ENCODE peak calls at places on chromosomes 11 and 22, in five cellular contexts. Q is choroid plexus epithelial cell, F is fibroblast of lung, H is mammary epithelial cell, A is adrenal gland. O is an unnamed sample.
A peak's percentile ranks its signal among the peaks of the same experiment; 100 is the strongest.

GRCh38 chr22:49035818-49036457 is 791.7 kb downstream of the BRD1 start:
- DNase-seq in Q (no peak), F (no peak), H (no peak), A (no peak), O (no peak)

GRCh38 chr11:106278391-106278790 is 200.9 kb downstream of the AASDHPPT start:
- DNase-seq in Q (peak; percentile 83), F (peak; percentile 43), H (no peak), A (no peak), O (peak; percentile 52)

GRCh38 chr11:75759832-75760231 is 8.7 kb upstream of the DGAT2 start:
- DNase-seq in Q (no peak), F (no peak), H (no peak), A (no peak), O (no peak)

GRCh38 chr22:24177045-24177444 is 4.2 kb upstream of the SUSD2 start:
- DNase-seq in Q (no peak), F (no peak), H (no peak), A (no peak), O (no peak)

GRCh38 chr11:396948-397548 is 3.0 kb downstream of the PKP3 start:
- DNase-seq in Q (peak; percentile 70), F (peak; percentile 71), H (no peak), A (peak; percentile 75), O (peak; percentile 49)

GRCh38 chr22:30262917-30263741 is 3.5 kb downstream of the OSM start:
- DNase-seq in Q (peak; percentile 63), F (peak; percentile 57), H (no peak), A (peak; percentile 77), O (peak; percentile 72)

GRCh38 chr11:45513806-45514340 is 151.5 kb downstream of the CHST1 start:
- DNase-seq in Q (no peak), F (no peak), H (no peak), A (no peak), O (no peak)

GRCh38 chr11:74373382-74373781 is 24.9 kb downstream of the PGM2L1 start:
- DNase-seq in Q (peak; percentile 58), F (peak; percentile 43), H (no peak), A (no peak), O (no peak)

DNA sequence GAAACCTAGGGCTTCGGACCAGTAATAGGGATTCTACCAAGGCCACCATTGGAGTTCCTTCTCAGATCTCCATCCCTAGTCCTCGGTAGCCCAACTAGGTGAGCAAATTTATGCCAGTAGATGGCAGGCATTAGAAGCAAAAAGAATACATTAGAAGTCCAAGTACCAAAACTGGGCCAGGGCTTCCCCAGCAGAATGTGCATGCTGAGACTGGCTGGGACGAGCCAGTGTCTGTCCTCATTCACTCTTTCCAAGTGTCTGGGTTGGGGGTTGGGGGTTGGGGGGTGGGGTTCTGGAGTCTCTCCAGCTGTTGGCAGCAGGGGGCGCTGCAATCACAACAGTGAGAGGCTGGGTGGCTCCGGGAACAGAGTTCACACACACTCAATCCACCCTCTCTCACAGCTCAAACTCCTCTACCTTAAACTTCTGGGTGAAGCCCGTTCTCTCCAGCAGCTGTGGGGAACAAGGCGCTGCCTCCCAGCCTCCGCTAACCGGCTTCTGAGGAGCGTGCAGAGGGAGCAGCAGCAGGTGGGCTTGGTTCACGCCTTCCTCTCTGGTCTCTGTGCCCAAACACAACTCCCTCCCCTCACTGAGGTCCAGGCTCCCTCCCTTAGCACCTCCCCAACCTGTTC is 57.5 kb downstream of the BTG4 start:
- DNase-seq in Q (peak; percentile 78), F (peak; percentile 50), H (peak; percentile 82), A (no peak), O (peak; percentile 60)
- H3K4me3 ChIP-seq in Q (no peak overlapping the region), F (no peak overlapping the region), H (no peak overlapping the region), A (no peak overlapping the region), O (no peak overlapping the region)

DNA sequence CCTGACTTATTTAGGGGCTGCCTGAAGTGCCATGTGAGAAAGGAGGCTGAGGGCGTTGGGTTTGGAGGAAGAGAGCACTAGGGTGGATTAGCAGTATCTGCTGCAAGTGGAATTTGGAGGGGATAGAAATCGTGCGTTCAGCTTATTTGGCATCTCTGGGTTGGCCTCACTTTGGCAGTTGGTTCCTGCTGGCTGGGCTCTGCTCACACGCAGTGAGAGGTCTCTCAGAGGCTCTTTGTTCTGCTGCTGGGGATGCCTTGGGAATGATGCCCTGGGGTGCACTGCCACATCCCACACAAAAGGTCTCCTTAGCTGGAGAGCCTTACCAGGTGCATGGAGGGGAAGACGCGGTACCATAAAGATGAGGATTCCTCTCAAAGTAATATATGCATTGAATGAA is 17.7 kb upstream of the MICAL2 start:
- DNase-seq in Q (no peak), F (no peak), H (no peak), A (no peak), O (no peak)
- TF ChIP-seq CTCF in Q (no peak), F (no peak), H (no peak), A (no peak), O (no peak)

GRCh38 chr22:20207277-20208025 is 56.6 kb upstream of the CCDC188 start:
- DNase-seq in Q (no peak), F (no peak), H (no peak), A (no peak), O (no peak)
- H3K4me3 ChIP-seq in Q (peak overlapping the region; percentile 73), F (peak overlapping the region; percentile 80), H (peak overlapping the region; percentile 53), A (no peak overlapping the region), O (peak overlapping the region; percentile 72)

DNA sequence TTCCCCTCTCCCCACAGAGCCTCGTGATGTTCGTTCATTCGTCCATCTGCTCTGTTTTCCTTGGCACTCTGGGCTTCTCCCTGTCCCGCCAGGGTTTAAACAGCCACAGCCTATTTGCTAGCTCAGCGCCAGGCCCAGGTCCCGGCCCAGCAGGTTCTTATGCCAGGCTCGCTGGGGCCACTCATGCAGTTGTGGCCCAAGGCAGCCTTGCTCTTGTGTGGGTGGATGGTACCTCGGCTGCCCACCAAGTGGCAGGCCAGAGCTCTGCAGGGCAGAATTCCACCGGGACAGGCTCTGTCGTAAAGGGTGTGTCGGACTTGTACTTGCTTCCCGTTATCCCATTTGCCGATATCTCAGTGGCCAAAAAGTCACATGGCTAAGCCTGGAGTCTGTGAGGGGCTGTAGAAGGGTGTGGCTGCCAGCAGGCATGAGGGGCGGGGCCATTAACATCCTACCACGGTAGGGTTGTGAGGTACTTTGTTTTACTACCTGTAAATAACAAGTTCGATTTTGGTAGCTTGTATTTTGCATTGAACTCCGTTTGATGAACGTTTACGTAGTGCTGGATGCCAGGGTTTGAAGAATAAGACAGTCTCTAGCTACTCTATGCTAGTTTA is 7.9 kb downstream of the FAM118A start:
- DNase-seq in Q (peak; percentile 46), F (peak; percentile 68), H (peak; percentile 70), A (no peak), O (peak; percentile 77)
- TF ChIP-seq CTCF in Q (peak; percentile 38), F (peak; percentile 51), H (peak; percentile 65), A (no peak), O (peak; percentile 41)

GRCh38 chr11:134741453-134742227 is 329.6 kb upstream of the B3GAT1 start:
- DNase-seq in Q (peak; percentile 84), F (peak; percentile 42), H (no peak), A (no peak), O (peak; percentile 4)

GRCh38 chr11:134742228-134742612 is 330.2 kb upstream of the B3GAT1 start:
- DNase-seq in Q (peak; percentile 81), F (peak; percentile 53), H (no peak), A (no peak), O (peak; percentile 3)

GRCh38 chr11:134743809-134744195 is 331.8 kb upstream of the B3GAT1 start:
- DNase-seq in Q (no peak), F (no peak), H (no peak), A (no peak), O (no peak)

GRCh38 chr11:134740590-134741342 is 328.7 kb upstream of the B3GAT1 start:
- DNase-seq in Q (no peak), F (no peak), H (no peak), A (no peak), O (no peak)

DNA sequence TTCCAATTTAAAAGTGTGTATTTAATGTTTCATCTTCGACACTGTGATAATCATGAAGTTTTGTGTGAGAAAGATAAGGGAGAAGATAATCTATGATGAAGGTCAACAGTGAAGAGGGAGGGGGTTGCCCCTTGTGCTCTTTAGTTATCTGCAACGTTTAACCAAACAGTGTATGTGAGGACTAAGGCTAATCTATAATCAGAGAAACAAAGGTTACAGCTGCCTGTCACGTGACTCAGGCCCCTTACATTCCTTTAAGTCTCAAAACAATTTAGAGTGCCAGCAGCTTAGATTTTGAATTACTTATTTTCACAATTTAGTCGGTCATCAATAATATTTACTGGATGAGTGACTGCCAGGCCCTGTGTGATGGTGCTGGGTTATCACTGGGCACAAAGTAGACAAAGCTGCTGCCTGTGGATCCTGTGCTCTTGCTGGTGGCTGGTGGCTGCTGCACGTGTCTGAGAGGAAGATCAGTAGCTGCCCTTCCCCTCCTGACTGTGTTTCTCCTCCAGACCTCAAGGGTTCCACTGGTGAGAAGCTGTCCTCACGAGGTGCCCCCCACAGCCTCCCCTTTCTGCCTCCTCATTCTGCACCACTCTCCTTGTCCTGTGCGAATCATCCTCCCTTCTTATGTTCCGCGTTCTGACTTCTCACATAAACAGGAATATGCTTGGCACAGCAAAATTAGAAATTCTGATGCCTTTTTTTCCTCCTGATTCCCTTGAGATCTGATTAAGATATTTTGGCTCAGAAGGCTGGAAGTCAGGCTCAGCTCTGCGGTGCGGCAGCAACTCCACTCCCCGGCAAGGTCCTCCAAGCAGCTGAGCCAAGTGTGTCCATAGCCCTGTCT is 331.1 kb upstream of the B3GAT1 start:
- DNase-seq in Q (peak; percentile 8), F (no peak), H (no peak), A (no peak), O (no peak)
- H3K4me3 ChIP-seq in Q (no peak overlapping the region), F (no peak overlapping the region), H (no peak overlapping the region), A (no peak overlapping the region), O (no peak overlapping the region)

GRCh38 chr11:78149646-78150045 is 10.2 kb upstream of the ALG8 start:
- DNase-seq in Q (peak; percentile 89), F (peak; percentile 54), H (peak; percentile 48), A (peak; percentile 50), O (peak; percentile 85)
- TF ChIP-seq CTCF in Q (peak; percentile 67), F (peak; percentile 59), H (peak; percentile 20), A (no peak), O (peak; percentile 40)

GRCh38 chr22:23142546-23143105 is 836 bp upstream of the RSPH14 start:
- DNase-seq in Q (no peak), F (no peak), H (no peak), A (no peak), O (no peak)
- H3K4me3 ChIP-seq in Q (no peak overlapping the region), F (no peak overlapping the region), H (no peak overlapping the region), A (no peak overlapping the region), O (no peak overlapping the region)

DNA sequence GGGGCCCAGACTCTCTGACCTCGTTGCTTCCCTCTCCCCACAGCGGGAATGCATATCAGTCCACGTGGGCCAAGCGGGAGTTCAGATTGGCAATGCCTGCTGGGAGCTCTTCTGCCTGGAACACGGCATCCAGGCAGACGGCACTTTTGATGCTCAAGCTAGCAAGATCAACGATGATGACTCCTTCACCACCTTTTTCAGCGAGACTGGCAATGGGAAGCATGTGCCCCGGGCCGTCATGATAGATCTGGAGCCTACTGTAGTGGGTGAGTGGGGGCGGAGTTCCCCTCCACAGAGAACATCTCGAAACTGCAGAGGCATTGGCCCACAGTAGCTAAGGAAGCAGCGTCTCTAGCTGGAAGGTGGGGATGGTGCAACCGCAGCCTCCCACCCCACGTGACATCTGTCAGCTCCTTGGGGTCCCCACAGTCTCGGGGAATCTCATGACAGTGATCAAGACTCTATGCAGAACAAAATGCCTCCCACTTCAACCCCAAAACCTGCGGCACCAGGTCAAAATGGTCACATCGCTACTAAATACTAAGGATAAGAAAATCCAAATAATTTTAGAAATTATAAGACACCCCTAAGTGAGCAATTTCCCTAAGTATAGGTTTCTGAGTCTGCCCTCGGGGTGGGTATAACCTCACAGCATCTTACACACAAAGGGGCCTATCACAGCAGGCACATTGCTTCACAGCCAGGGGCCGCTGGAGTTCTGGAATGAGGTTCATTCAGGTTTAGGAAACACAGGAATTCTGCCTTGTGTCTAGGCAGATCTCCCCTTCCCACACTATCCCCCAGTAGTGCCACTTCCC is 11.0 kb downstream of the TUBA8 start:
- DNase-seq in Q (no peak), F (no peak), H (no peak), A (no peak), O (no peak)
- TF ChIP-seq CTCF in Q (no peak), F (no peak), H (no peak), A (no peak), O (peak; percentile 2)

GRCh38 chr11:88508808-88509581 is 171.5 kb upstream of the CTSC start:
- DNase-seq in Q (peak; percentile 23), F (peak; percentile 49), H (no peak), A (peak; percentile 10), O (peak; percentile 24)
- H3K4me3 ChIP-seq in Q (peak overlapping the region; percentile 54), F (peak overlapping the region; percentile 27), H (no peak overlapping the region), A (no peak overlapping the region), O (peak overlapping the region; percentile 44)